ENCODE peak calls at places on chromosomes 6 and 20, in seven cellular contexts. T is nephron progenitor cell, B is heart left ventricle, D is Calu3, H is chondrocyte, M is omental fat pad, X is AG04450. S is an unnamed sample.

GRCh38 chr6:33123732-33124524 is 48.1 kb downstream of the HLA-DPB1 start:
- DNase-seq in D (peak), X (no peak), T (peak), H (no peak), M (no peak), B (no peak), S (no peak)

GRCh38 chr6:80341330-80341729 is 234.9 kb downstream of the BCKDHB start:
- DNase-seq in X (peak), T (no peak), M (no peak), B (no peak), D (no peak), H (no peak), S (no peak)

GRCh38 chr20:2817891-2818595 is 1.9 kb downstream of the TMEM239 start:
- DNase-seq in M (peak), H (no peak), X (no peak), T (no peak), B (no peak), D (no peak), S (no peak)

GRCh38 chr6:15026832-15027231 is 219.0 kb upstream of the JARID2 start:
- DNase-seq in M (no peak), H (no peak), D (no peak), B (no peak), X (peak), T (no peak), S (no peak)

GRCh38 chr6:63636516-63636968 is 940 bp downstream of the PHF3 start:
- DNase-seq in B (peak), D (peak), X (no peak), H (no peak), T (peak), M (peak), S (no peak)

GRCh38 chr6:83006270-83006905 is 59.3 kb downstream of the UBE3D start:
- DNase-seq in M (no peak), X (no peak), T (no peak), B (no peak), H (no peak), D (no peak), S (no peak)

GRCh38 chr6:112622036-112622435 is 274.9 kb downstream of the RFPL4B start:
- DNase-seq in M (no peak), T (no peak), X (no peak), D (no peak), B (no peak), H (no peak), S (no peak)

GRCh38 chr20:33401922-33402369 is 627 bp upstream of the CDK5RAP1 start:
- DNase-seq in X (no peak), T (no peak), B (no peak), M (no peak), H (no peak), D (no peak), S (no peak)

GRCh38 chr6:24357336-24358218 is at the start of gene DCDC2:
- DNase-seq in X (no peak), D (peak), B (no peak), M (no peak), T (peak), H (peak), S (no peak)

GRCh38 chr6:72458521-72458920 is 163.3 kb upstream of the KCNQ5 start:
- DNase-seq in X (no peak), T (no peak), H (no peak), D (no peak), B (no peak), M (no peak), S (no peak)

GRCh38 chr6:79981647-79982046 is 22.8 kb upstream of the TTK start:
- DNase-seq in D (no peak), X (no peak), H (no peak), B (no peak), T (no peak), M (no peak), S (no peak)

GRCh38 chr6:1781152-1781848 is 171.6 kb downstream of the FOXC1 start:
- DNase-seq in X (no peak), M (no peak), B (no peak), T (no peak), D (no peak), H (no peak), S (no peak)

GRCh38 chr6:166112580-166112979 is 55.1 kb downstream of the TBXT start:
- DNase-seq in B (no peak), M (no peak), T (no peak), X (no peak), H (no peak), D (peak), S (no peak)

GRCh38 chr6:129032602-129033001 is 149.7 kb downstream of the LAMA2 start:
- DNase-seq in M (no peak), H (no peak), T (no peak), B (no peak), D (no peak), X (no peak), S (no peak)
- TF ChIP-seq CTCF in M (no peak), H (no peak), T (no peak), B (no peak), D (no peak), X (no peak), S (no peak)

GRCh38 chr6:137165375-137166246 is 7.8 kb downstream of the IL22RA2 start:
- DNase-seq in H (no peak), B (no peak), X (no peak), D (peak), T (no peak), M (no peak), S (no peak)
- TF ChIP-seq CTCF in H (peak), B (no peak), X (peak), D (peak), T (no peak), M (no peak), S (no peak)

DNA sequence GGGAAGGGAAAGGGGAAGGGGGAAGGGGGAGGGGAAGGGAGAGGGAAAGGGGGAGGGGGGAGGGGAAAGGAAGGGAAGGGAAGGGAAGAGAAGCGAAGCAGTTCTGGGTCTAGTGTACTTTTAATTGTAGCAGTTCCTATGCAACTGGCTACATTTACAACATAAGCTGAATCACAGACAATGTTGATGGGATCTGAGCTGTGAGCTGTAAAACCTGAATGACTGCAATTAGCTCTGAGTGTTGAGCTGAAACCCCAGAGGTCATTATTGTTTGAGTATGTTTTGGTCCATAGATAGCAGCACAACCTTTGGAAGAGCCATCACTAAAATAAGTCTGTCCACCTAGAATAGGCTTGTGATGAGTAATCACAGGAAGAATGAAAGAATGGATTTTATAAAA is 7.2 kb upstream of the ABHD12 start:
- DNase-seq in T (no peak), X (no peak), D (no peak), M (no peak), H (no peak), B (no peak), S (no peak)
- TF ChIP-seq CTCF in T (no peak), X (no peak), D (no peak), M (no peak), H (no peak), B (no peak), S (no peak)

GRCh38 chr6:22302828-22303227 is 6.0 kb upstream of the PRL start:
- DNase-seq in B (no peak), H (no peak), D (no peak), T (no peak), M (no peak), X (no peak), S (no peak)

GRCh38 chr6:22308939-22309338 is 12.1 kb upstream of the PRL start:
- DNase-seq in H (no peak), D (no peak), B (no peak), X (no peak), T (no peak), M (no peak), S (no peak)

DNA sequence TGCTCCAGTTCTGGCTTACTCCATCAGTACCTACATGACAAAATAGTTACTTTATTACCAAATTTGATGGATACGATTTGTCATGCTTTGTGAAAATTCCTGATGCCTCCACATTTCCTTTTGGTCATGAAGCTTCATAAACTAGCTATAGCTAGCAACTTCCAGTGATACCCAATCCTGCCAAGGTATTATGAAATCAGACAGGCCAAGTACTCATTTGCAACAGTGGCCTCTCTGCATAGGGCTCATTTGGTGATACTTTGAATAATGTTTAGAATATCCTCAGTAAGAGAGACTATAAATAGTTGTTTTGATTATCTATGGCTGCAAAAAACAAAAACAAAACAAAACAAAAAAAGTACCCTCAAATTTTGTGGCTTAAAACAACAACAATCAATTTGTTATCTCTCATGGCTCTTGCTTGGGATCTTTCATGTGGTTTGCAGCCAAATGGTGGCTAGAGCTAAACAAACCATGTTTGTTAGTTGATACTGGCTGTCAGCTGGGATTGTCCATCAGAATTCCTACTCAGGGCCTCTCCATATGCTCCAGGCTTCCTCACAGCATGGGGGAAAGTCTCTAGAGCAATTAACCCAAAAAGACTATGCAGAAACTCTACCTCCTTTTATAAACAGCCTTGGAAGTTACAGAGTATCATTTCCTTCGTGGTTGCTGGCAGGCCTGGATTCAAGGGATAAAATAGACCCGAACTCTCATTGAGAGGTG is 10.1 kb upstream of the PRL start:
- DNase-seq in B (no peak), D (no peak), H (no peak), M (no peak), X (no peak), T (no peak), S (no peak)
- TF ChIP-seq CTCF in B (no peak), D (no peak), H (no peak), M (no peak), X (no peak), T (no peak), S (no peak)

GRCh38 chr6:37916149-37916548 is 96.6 kb downstream of the ZFAND3 start:
- DNase-seq in B (no peak), M (no peak), X (no peak), T (no peak), H (no peak), D (no peak), S (no peak)

GRCh38 chr6:37917568-37917967 is 98.0 kb downstream of the ZFAND3 start:
- DNase-seq in D (no peak), T (no peak), M (no peak), B (no peak), H (no peak), X (no peak), S (no peak)

GRCh38 chr6:37915463-37915862 is 95.9 kb downstream of the ZFAND3 start:
- DNase-seq in B (no peak), D (no peak), X (no peak), M (no peak), H (no peak), T (no peak), S (no peak)

GRCh38 chr6:37919417-37920157 is 100.1 kb downstream of the ZFAND3 start:
- DNase-seq in B (no peak), X (peak), H (no peak), T (no peak), D (no peak), M (no peak), S (no peak)

GRCh38 chr6:37916675-37917074 is 97.1 kb downstream of the ZFAND3 start:
- DNase-seq in B (no peak), T (no peak), H (no peak), M (no peak), D (no peak), X (no peak), S (no peak)
- TF ChIP-seq CTCF in B (no peak), T (no peak), H (no peak), M (no peak), D (no peak), X (no peak), S (no peak)

DNA sequence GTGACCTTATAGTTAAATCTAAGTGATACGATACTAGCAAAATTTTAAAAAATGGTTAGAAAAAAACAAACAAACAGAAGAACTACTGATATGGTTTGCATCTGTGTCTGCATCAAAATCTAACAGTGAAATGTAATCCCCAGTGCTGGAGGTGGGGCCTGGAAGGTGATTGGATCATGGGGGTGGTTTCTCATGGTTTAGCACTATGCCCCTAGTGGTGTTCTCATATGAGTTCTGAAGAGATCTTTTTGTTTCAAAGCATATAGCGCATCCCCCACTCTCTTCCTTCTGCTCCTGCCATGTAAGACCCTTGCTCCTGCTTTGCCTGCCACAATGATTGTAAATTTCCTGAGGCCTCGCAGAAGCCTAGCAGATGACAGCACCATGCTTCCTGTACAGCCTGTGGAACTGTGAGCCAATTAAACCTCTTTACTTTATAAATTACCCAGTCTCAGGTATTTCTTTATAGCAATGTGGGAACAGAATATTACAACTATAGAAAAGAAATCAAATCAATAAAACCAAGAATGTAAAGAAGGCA is 5.4 kb downstream of the FBXL4 start:
- DNase-seq in M (no peak), X (no peak), H (no peak), B (no peak), T (no peak), D (no peak), S (no peak)
- TF ChIP-seq CTCF in M (no peak), X (peak), H (peak), B (no peak), T (no peak), D (no peak), S (peak)